ENCODE peak calls at places on chromosomes 7 and 10, in nine cellular contexts. U is Peyer's patch, O is endodermal cell, I is ovary, K is OCI-LY7, M is neuronal stem cell, C is GM23248, A is PC-3, W is HCT116. V is an unnamed sample. For H3K9me3, the result is how much of the 10 kb centered on the place peaks cover.

GRCh38 chr7:47757946-47758371 is 176.0 kb upstream of the TNS3 start:
- DNase-seq in U (no peak), A (no peak), I (peak), O (no peak), C (peak), M (no peak), W (no peak), K (no peak), V (no peak)

GRCh38 chr7:100503350-100503735 is 19.6 kb downstream of the NYAP1 start:
- DNase-seq in W (peak), C (peak), U (no peak), A (no peak), K (no peak), I (no peak), M (no peak), O (no peak), V (no peak)

GRCh38 chr7:23353172-23353571 is 54.0 kb downstream of the MALSU1 start:
- DNase-seq in W (no peak), A (no peak), C (no peak), O (no peak), U (no peak), K (peak), M (peak), I (no peak), V (no peak)

GRCh38 chr7:10116511-10116910 is 857.2 kb upstream of the PHF14 start:
- DNase-seq in C (no peak), O (no peak), U (no peak), W (no peak), A (no peak), I (no peak), M (no peak), K (no peak), V (no peak)

GRCh38 chr10:106571216-106571954 is 593.1 kb downstream of the SORCS1 start:
- DNase-seq in K (peak), I (no peak), C (peak), A (peak), M (peak), W (no peak), O (no peak), U (no peak), V (no peak)

GRCh38 chr7:27171636-27172387 is 2.3 kb downstream of the HOXA10 start:
- DNase-seq in W (no peak), U (no peak), O (peak), I (no peak), A (no peak), K (no peak), C (peak), M (no peak), V (peak)

GRCh38 chr7:25952277-25953057 is 199.5 kb upstream of the NFE2L3 start:
- DNase-seq in U (no peak), K (no peak), A (no peak), M (no peak), I (no peak), C (no peak), W (no peak), O (peak), V (no peak)

GRCh38 chr7:24778543-24779282 is 21.4 kb upstream of the GSDME start:
- DNase-seq in A (no peak), M (no peak), K (peak), O (peak), C (peak), U (no peak), W (no peak), I (no peak), V (no peak)

GRCh38 chr10:93235686-93236085 is 162.0 kb downstream of the CYP26A1 start:
- DNase-seq in C (peak), W (no peak), I (no peak), O (no peak), M (no peak), K (no peak), U (no peak), A (no peak), V (no peak)

GRCh38 chr7:144513332-144513731 is 109.8 kb upstream of the NOBOX start:
- DNase-seq in K (no peak), O (no peak), I (no peak), U (no peak), A (peak), W (peak), M (peak), C (no peak), V (no peak)

GRCh38 chr7:23114854-23115253 is 9.3 kb downstream of the KLHL7 start:
- DNase-seq in C (peak), M (no peak), O (no peak), W (no peak), K (no peak), A (no peak), U (no peak), I (no peak), V (no peak)

GRCh38 chr10:92839191-92840085 is 8.9 kb upstream of the EXOC6 start:
- DNase-seq in U (peak), M (no peak), C (peak), O (peak), I (peak), K (peak), A (no peak), W (no peak), V (no peak)

GRCh38 chr10:75363431-75363830 is 38.1 kb downstream of the ZNF503 start:
- DNase-seq in O (no peak), W (no peak), A (peak), I (no peak), K (no peak), U (no peak), M (no peak), C (no peak), V (no peak)

GRCh38 chr10:69939033-69939432 is 113.6 kb upstream of the MACROH2A2 start:
- DNase-seq in I (no peak), A (no peak), M (no peak), O (no peak), K (no peak), U (no peak), C (no peak), W (no peak), V (no peak)

GRCh38 chr10:102801978-102802377 is 35.2 kb downstream of the CYP17A1 start:
- DNase-seq in C (no peak), K (no peak), W (no peak), M (no peak), I (no peak), A (no peak), U (no peak), O (no peak), V (no peak)

GRCh38 chr10:48613015-48613414 is 8.1 kb upstream of the ARHGAP22 start:
- DNase-seq in C (peak), A (no peak), K (no peak), I (no peak), O (no peak), M (no peak), U (no peak), W (no peak), V (no peak)

GRCh38 chr7:148277042-148277660 is 313.4 kb upstream of the C7orf33 start:
- DNase-seq in M (no peak), O (no peak), C (no peak), I (no peak), U (no peak), W (no peak), A (no peak), K (no peak), V (no peak)

GRCh38 chr10:96416643-96417042 is 57.8 kb upstream of the OPALIN start:
- DNase-seq in A (peak), U (no peak), M (no peak), O (no peak), C (no peak), K (no peak), W (no peak), I (peak), V (no peak)

GRCh38 chr7:28419717-28420116 is 7.4 kb downstream of the CREB5 start:
- DNase-seq in O (no peak), I (peak), M (no peak), U (no peak), W (no peak), C (peak), A (peak), K (no peak), V (no peak)

DNA sequence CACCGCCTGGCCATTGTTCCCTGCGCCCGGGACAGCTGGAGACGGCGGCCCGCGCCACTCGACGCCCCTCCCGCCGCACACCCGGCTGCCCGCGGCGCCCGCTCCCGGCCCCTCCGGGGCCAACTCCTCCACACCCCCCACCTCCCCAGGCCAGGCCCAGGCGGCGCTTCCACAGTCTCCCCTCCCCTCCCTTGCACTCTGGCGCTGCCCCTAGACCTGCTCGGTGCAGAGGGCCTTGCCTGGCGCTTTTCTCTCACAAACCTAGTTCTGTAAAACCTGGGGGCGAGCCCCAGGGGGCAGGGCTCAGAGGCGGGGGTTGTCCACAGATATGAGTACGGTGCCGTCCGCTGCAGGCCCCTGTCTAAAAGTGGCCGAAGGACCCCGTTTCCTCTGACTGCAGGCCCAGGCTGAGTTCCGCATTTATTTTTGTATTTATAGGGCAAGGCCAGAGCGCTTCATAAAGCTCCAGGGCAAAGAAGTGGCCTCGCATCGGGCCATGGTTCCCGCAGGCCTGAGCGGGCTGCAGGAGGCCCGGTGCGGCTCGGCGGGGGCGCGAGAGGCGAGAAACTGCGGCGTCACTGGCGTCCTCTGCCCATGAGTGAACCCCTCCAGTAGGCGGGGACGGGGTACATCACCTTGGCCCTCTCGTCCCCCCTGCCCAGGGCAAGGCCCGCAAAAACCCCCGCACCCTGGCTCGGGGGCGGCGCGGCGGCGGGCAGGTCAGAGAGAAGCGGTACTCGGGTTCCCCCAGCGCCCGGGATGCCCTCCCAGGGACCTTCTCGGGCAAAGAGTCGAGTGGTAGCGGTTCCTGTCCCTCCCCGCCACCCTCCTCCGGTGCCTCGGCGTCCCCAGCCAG is 355.6 kb downstream of the DNAJB6 start:
- DNase-seq in U (peak), O (no peak), K (no peak), A (no peak), W (no peak), M (peak), I (no peak), C (no peak), V (no peak)
- H3K9me3 ChIP-seq in U (under half), O (under half), K (under half), A (under half), W (under half), M (under half), I (under half), C (under half), V (under half)

DNA sequence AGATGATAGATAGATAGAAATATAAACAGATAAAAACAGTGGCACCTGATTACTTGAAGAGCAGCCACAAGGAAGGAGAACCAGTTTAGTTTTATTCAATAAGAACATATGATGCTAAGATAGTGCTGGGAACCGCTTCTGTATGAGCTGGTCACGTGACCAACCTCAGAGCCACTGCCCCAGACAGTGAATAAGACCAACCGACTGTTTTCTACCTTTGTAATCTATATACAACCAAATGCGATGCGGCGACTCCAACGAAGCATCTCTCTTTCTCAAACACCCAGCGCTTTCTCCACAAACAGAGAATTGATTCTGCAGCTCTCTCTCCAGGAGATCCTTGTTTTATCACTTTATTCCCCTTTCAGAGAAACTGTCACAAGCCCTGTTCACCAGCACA is 55.5 kb upstream of the JCAD start:
- DNase-seq in C (peak), M (no peak), U (no peak), I (peak), A (no peak), O (no peak), K (no peak), W (no peak), V (no peak)
- H3K4me3 ChIP-seq in C (peak), M (no peak), U (no peak), I (no peak), A (no peak), O (no peak), K (no peak), W (no peak), V (no peak)

DNA sequence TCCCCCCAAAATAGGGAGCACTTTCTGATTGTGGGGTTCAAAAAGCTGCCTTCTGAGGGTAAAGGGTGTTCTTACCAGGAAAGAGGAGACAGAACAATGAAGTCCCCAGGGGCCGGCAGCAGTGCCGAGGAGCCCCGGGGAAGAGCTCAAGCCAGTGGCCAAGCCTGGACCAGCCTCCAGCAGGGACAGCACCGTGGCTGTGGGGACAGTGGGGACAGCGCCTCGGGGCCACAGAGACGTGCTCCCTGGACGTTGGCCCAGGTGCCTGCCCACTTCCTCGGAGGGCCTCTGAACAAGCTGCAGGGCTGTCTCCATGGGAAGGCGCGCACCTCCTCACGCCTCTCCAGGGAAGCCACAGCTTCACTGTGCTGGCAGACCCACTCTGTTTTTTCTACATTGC is 312.6 kb downstream of the PTPRN2 start:
- DNase-seq in W (no peak), O (no peak), U (no peak), K (no peak), C (no peak), I (no peak), M (no peak), A (no peak), V (no peak)
- H3K9me3 ChIP-seq in W (under half), O (under half), U (under half), K (under half), C (under half), I (under half), M (under half), A (under half), V (under half)

GRCh38 chr10:88106348-88106747 is 242.9 kb downstream of the PTEN start:
- DNase-seq in O (no peak), I (no peak), U (no peak), M (no peak), A (no peak), K (peak), C (no peak), W (no peak), V (no peak)
- H3K4me3 ChIP-seq in O (no peak), I (no peak), U (no peak), M (no peak), A (no peak), K (peak), C (no peak), W (no peak), V (no peak)

DNA sequence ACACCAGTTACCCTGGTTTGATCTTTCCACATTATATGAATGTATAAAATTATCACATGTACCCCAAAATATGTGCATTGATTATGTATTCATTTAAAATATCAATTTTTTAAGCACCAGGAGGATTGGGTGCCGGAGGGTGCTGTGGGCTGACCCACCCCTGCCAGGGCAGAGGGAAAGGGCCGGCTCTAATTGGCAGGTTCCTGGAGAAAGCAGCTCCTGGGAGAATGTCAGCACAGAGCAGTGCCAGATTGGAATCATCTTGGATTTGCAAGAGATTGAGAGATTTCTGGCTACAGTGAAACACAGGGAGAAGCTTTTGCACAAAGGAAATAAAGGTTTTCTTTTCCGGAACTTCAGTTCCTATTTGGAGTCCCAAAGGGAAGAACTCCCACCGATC is 264.4 kb upstream of the TCERG1L start:
- DNase-seq in M (no peak), W (no peak), O (no peak), I (no peak), U (no peak), K (no peak), A (no peak), C (no peak), V (no peak)
- H3K9me3 ChIP-seq in M (under half), W (under half), O (under half), I (under half), U (under half), K (under half), A (under half), C (under half), V (under half)

DNA sequence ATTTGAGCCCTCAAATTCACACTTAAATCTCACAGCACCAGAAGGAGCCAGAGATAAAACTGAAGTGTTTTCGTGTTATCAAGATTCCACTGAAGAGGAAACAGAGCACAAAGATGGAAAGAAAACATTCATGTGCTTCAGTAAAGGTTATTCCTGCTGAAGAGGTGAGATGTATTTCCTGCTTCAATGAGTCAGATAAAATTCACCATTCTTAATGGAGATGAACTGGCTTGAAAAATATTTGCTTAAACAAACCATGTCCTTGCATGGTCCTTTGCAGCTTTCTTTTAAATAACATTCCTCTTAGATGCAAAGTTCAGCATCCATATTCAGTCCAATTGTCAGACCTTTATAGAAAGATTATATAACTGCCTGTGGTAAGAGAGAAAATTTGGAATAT is 294.2 kb downstream of the IPMK start:
- DNase-seq in U (no peak), W (no peak), A (peak), M (no peak), I (no peak), C (peak), K (no peak), O (no peak), V (no peak)
- H3K4me3 ChIP-seq in U (no peak), W (no peak), A (no peak), M (no peak), I (no peak), C (no peak), K (no peak), O (no peak), V (no peak)

V was measured in naive thymus-derived CD4-positive, alpha-beta T cell.